ENCODE peak calls at places on chromosome 7, in nine cellular contexts. S is left ventricle myocardium inferior, F is activated B cell treated with CpG ODN at 0.5 μM for 24 hours, C is cardiac fibroblast, G is small intestine, W is HFFc6, H is iris pigment epithelial cell, K is mucosa of gallbladder, E is nephron progenitor cell. X is an unnamed sample.

GRCh38 chr7:130362251-130362650 is 17.6 kb downstream of the CPA5 start:
- DNase-seq in G (no peak), S (no peak), F (no peak), H (no peak), E (no peak), K (no peak), C (no peak), W (no peak), X (no peak)

GRCh38 chr7:5417106-5418071 is 6.2 kb downstream of the TNRC18 start:
- DNase-seq in E (no peak), S (no peak), K (peak), G (no peak), F (no peak), H (peak), C (no peak), W (peak), X (peak)

GRCh38 chr7:46131916-46132795 is 211.1 kb upstream of the IGFBP3 start:
- DNase-seq in E (peak), C (peak), W (no peak), F (no peak), H (peak), S (no peak), G (no peak), K (no peak), X (peak)

GRCh38 chr7:98149293-98149692 is 42.6 kb downstream of the LMTK2 start:
- DNase-seq in H (no peak), E (no peak), S (no peak), G (peak), W (no peak), K (no peak), C (no peak), F (no peak), X (no peak)

GRCh38 chr7:42961182-42961581 is 29.0 kb downstream of the MRPL32 start:
- DNase-seq in C (no peak), S (no peak), E (no peak), F (no peak), H (no peak), G (no peak), K (no peak), W (no peak), X (no peak)

GRCh38 chr7:118169146-118169545 is 14.8 kb upstream of the LSM8 start:
- DNase-seq in H (peak), E (no peak), W (peak), C (peak), F (no peak), K (no peak), G (no peak), S (no peak), X (peak)

GRCh38 chr7:22482476-22482875 is 17.5 kb downstream of the STEAP1B start:
- DNase-seq in G (no peak), E (no peak), S (no peak), F (no peak), K (no peak), C (no peak), H (no peak), W (no peak), X (peak)

GRCh38 chr7:86190347-86190746 is 453.4 kb upstream of the GRM3 start:
- DNase-seq in W (no peak), G (no peak), K (no peak), E (no peak), C (no peak), S (no peak), H (no peak), F (no peak), X (no peak)

GRCh38 chr7:3162286-3162685 is 118.6 kb upstream of the CARD11 start:
- DNase-seq in G (no peak), K (no peak), E (no peak), S (no peak), C (peak), W (no peak), H (peak), F (no peak), X (no peak)

GRCh38 chr7:87231715-87232114 is 12.2 kb upstream of the TMEM243 start:
- DNase-seq in C (no peak), G (no peak), E (no peak), K (no peak), H (no peak), W (no peak), F (no peak), S (no peak), X (no peak)

GRCh38 chr7:92621026-92621540 is 30.9 kb upstream of the FAM133B start:
- DNase-seq in F (no peak), S (peak), G (peak), C (peak), W (peak), H (peak), K (peak), E (peak), X (peak)

GRCh38 chr7:134593530-134594392 is 44.9 kb downstream of the AKR1B15 start:
- DNase-seq in H (peak), S (peak), F (no peak), C (peak), K (peak), G (peak), W (peak), E (no peak), X (peak)

GRCh38 chr7:44224216-44224950 is 23.6 kb downstream of the YKT6 start:
- DNase-seq in E (no peak), H (no peak), C (no peak), G (no peak), W (no peak), S (no peak), K (no peak), F (no peak), X (no peak)

GRCh38 chr7:71835056-71835455 is 577.1 kb downstream of the CALN1 start:
- DNase-seq in S (no peak), G (no peak), E (no peak), H (no peak), K (no peak), W (no peak), F (no peak), C (no peak), X (no peak)

GRCh38 chr7:4119848-4120247 is 562.2 kb upstream of the FOXK1 start:
- DNase-seq in E (no peak), G (no peak), W (no peak), C (no peak), F (no peak), K (no peak), S (no peak), H (no peak), X (no peak)

GRCh38 chr7:69906309-69906995 is 308.2 kb downstream of the AUTS2 start:
- DNase-seq in K (no peak), C (no peak), F (no peak), W (no peak), G (no peak), H (no peak), S (no peak), E (peak), X (no peak)

GRCh38 chr7:29977926-29978652 is 11.5 kb downstream of the SCRN1 start:
- DNase-seq in H (no peak), W (no peak), K (no peak), F (no peak), S (no peak), E (peak), C (no peak), G (no peak), X (no peak)

GRCh38 chr7:4713183-4713784 is 31.2 kb downstream of the FOXK1 start:
- DNase-seq in K (no peak), G (no peak), F (no peak), W (peak), H (peak), S (no peak), C (peak), E (no peak), X (peak)

GRCh38 chr7:24504040-24504439 is 69.2 kb upstream of the PALS2 start:
- DNase-seq in C (no peak), S (no peak), K (no peak), W (no peak), F (no peak), G (no peak), E (no peak), H (no peak), X (peak)

GRCh38 chr7:159009951-159010350 is 134.7 kb downstream of the VIPR2 start:
- DNase-seq in W (no peak), S (no peak), E (no peak), F (no peak), G (no peak), C (no peak), H (no peak), K (no peak), X (no peak)

GRCh38 chr7:67019562-67020390 is 23.1 kb downstream of the TYW1 start:
- DNase-seq in E (no peak), W (peak), C (peak), H (peak), F (no peak), S (no peak), K (no peak), G (peak), X (peak)

GRCh38 chr7:111763221-111763791 is 201.0 kb upstream of the IMMP2L start:
- DNase-seq in C (peak), G (peak), E (peak), K (no peak), H (peak), F (no peak), W (peak), S (no peak), X (peak)

GRCh38 chr7:4144801-4145470 is 537.2 kb upstream of the FOXK1 start:
- DNase-seq in E (peak), C (peak), S (peak), H (peak), G (no peak), W (no peak), F (no peak), K (no peak), X (no peak)

GRCh38 chr7:4143511-4144160 is 538.5 kb upstream of the FOXK1 start:
- DNase-seq in W (no peak), E (no peak), C (no peak), H (no peak), S (no peak), F (no peak), G (no peak), K (no peak), X (no peak)

GRCh38 chr7:12839508-12840153 is 152.2 kb downstream of the ARL4A start:
- DNase-seq in F (no peak), H (peak), C (no peak), K (no peak), G (no peak), S (no peak), W (no peak), E (peak), X (no peak)

X was measured in EH.